ENCODE peak calls at places on chromosome 14, in ten cellular contexts. M is SIG-M5; H is C1 segment of cervical spinal cord; U is MV-4-11; G is dermis microvascular lymphatic vessel endothelial cell; Y is activated CD4-positive, alpha-beta T cell treated with anti-CD3 and anti-CD28 coated beads, Interleukin-2, amount 10 ng/mL, durations not matched to agents 7 days and 5 days; K is NCI-H82; J is activated CD8-positive, alpha-beta memory T cell treated with anti-CD3 and anti-CD28 coated beads for 1 hour; P is Right ventricle myocardium superior; C is GM04504. X is an unnamed sample.

GRCh38 chr14:61973981-61974380 is 211.8 kb downstream of the SNAPC1 start:
- DNase-seq in M (no peak), H (no peak), U (no peak), G (no peak), Y (no peak), K (no peak), J (no peak), P (no peak), C (no peak), X (no peak)

GRCh38 chr14:77219591-77219990 is 38.0 kb downstream of the TMEM63C start:
- DNase-seq in M (no peak), H (peak; percentile 27), U (no peak), G (no peak), Y (no peak), K (no peak), J (no peak), P (peak; percentile 66), C (no peak), X (no peak)

GRCh38 chr14:99383457-99384428 is 96.9 kb downstream of the SETD3 start:
- DNase-seq in M (no peak), H (no peak), U (no peak), G (no peak), Y (no peak), K (no peak), J (no peak), P (no peak), C (no peak), X (no peak)

GRCh38 chr14:101556566-101557320 is 4.6 kb upstream of the DIO3 start:
- DNase-seq in M (no peak), H (no peak), U (no peak), G (no peak), Y (no peak), K (no peak), J (no peak), P (peak; percentile 46), C (no peak), X (no peak)

GRCh38 chr14:74508292-74508731 is 14.7 kb downstream of the ISCA2 start:
- DNase-seq in M (no peak), H (no peak), U (no peak), G (no peak), Y (no peak), K (peak; percentile 79), J (no peak), P (no peak), C (no peak), X (no peak)

GRCh38 chr14:105087308-105087962 is 22.2 kb upstream of the GPR132 start:
- DNase-seq in M (no peak), H (no peak), U (no peak), G (no peak), Y (no peak), K (no peak), J (no peak), P (peak; percentile 71), C (no peak), X (peak; percentile 52)

GRCh38 chr14:77111021-77111420 is 13.0 kb downstream of the CIPC start:
- DNase-seq in M (no peak), H (peak; percentile 24), U (no peak), G (no peak), Y (no peak), K (no peak), J (no peak), P (no peak), C (no peak), X (no peak)

GRCh38 chr14:99393059-99393655 is 87.5 kb downstream of the SETD3 start:
- DNase-seq in M (no peak), H (no peak), U (peak; percentile 5), G (no peak), Y (peak; percentile 36), K (peak; percentile 65), J (no peak), P (no peak), C (no peak), X (no peak)

GRCh38 chr14:87805315-87805723 is 187.7 kb downstream of the GALC start:
- DNase-seq in M (no peak), H (no peak), U (peak; percentile 18), G (peak; percentile 9), Y (peak; percentile 56), K (peak; percentile 43), J (no peak), P (peak; percentile 39), C (peak; percentile 35), X (peak; percentile 23)

GRCh38 chr14:41506552-41506951 is 100.1 kb upstream of the LRFN5 start:
- DNase-seq in M (no peak), H (no peak), U (no peak), G (no peak), Y (no peak), K (no peak), J (no peak), P (no peak), C (no peak), X (no peak)

GRCh38 chr14:77103954-77104353 is 5.9 kb downstream of the CIPC start:
- DNase-seq in M (no peak), H (no peak), U (no peak), G (no peak), Y (no peak), K (no peak), J (no peak), P (no peak), C (no peak), X (no peak)

GRCh38 chr14:55749946-55750345 is 169.9 kb downstream of the KTN1 start:
- DNase-seq in M (no peak), H (no peak), U (no peak), G (no peak), Y (no peak), K (no peak), J (no peak), P (no peak), C (no peak), X (no peak)

GRCh38 chr14:58711382-58711781 is 73.6 kb downstream of the DACT1 start:
- DNase-seq in M (no peak), H (no peak), U (no peak), G (no peak), Y (no peak), K (peak; percentile 35), J (no peak), P (no peak), C (no peak), X (no peak)

GRCh38 chr14:63134801-63135200 is 69.4 kb upstream of the RHOJ start:
- DNase-seq in M (no peak), H (no peak), U (no peak), G (no peak), Y (no peak), K (peak; percentile 22), J (no peak), P (no peak), C (no peak), X (no peak)

GRCh38 chr14:68541128-68541896 is 251.6 kb downstream of the ZFP36L1 start:
- DNase-seq in M (no peak), H (no peak), U (no peak), G (no peak), Y (no peak), K (no peak), J (no peak), P (no peak), C (no peak), X (no peak)

GRCh38 chr14:96624661-96625435 is 122.7 kb downstream of the PAPOLA start:
- DNase-seq in M (no peak), H (no peak), U (no peak), G (no peak), Y (no peak), K (peak; percentile 64), J (no peak), P (no peak), C (no peak), X (no peak)

GRCh38 chr14:42214981-42215491 is 608.4 kb downstream of the LRFN5 start:
- DNase-seq in M (no peak), H (no peak), U (peak; percentile 73), G (no peak), Y (no peak), K (no peak), J (no peak), P (no peak), C (peak; percentile 47), X (no peak)

GRCh38 chr14:64569108-64570045 is 19.6 kb downstream of the PPP1R36 start:
- DNase-seq in M (no peak), H (peak; percentile 46), U (peak; percentile 67), G (peak; percentile 80), Y (no peak), K (no peak), J (no peak), P (peak; percentile 70), C (peak; percentile 76), X (peak; percentile 71)

GRCh38 chr14:67358914-67359313 is 690 bp downstream of the ATP6V1D start:
- DNase-seq in M (no peak), H (no peak), U (no peak), G (no peak), Y (no peak), K (peak; percentile 17), J (no peak), P (no peak), C (no peak), X (no peak)

GRCh38 chr14:95487669-95488084 is 28.8 kb downstream of the SYNE3 start:
- DNase-seq in M (no peak), H (no peak), U (no peak), G (no peak), Y (no peak), K (no peak), J (no peak), P (no peak), C (no peak), X (no peak)

GRCh38 chr14:60981626-60982455 is 796 bp downstream of the SLC38A6 start:
- DNase-seq in M (no peak), H (no peak), U (peak; percentile 8), G (no peak), Y (no peak), K (peak; percentile 41), J (no peak), P (no peak), C (peak; percentile 48), X (no peak)

GRCh38 chr14:28751467-28752058 is 15.0 kb upstream of the FOXG1 start:
- DNase-seq in M (no peak), H (no peak), U (peak; percentile 35), G (no peak), Y (peak; percentile 15), K (peak; percentile 89), J (no peak), P (no peak), C (peak; percentile 19), X (no peak)

GRCh38 chr14:72753879-72754400 is 140.0 kb downstream of the DPF3 start:
- DNase-seq in M (no peak), H (no peak), U (no peak), G (no peak), Y (no peak), K (no peak), J (no peak), P (no peak), C (no peak), X (no peak)

X was measured in left cardiac atrium.